ENCODE peak calls at places on chromosomes 1 and 21, in six cellular contexts. X is fibroblast of mammary gland, J is cardiac fibroblast, C is cardiac muscle cell, T is uterus, V is PC-3. I is an unnamed sample.

GRCh38 chr21:31752967-31753366 is 21.0 kb upstream of the SCAF4 start:
- DNase-seq in T (no peak), V (no peak), X (peak; percentile 33), C (no peak), J (no peak), I (no peak)

GRCh38 chr1:89198500-89199072 is at the start of gene GBP4:
- DNase-seq in J (peak; percentile 70), X (peak; percentile 11), C (peak; percentile 72), V (peak; percentile 20), T (peak; percentile 41), I (peak; percentile 73)

GRCh38 chr1:17732475-17732874 is 22.7 kb upstream of the ACTL8 start:
- DNase-seq in C (no peak), T (no peak), V (peak; percentile 42), J (no peak), X (peak; percentile 66), I (peak; percentile 24)

GRCh38 chr1:180566495-180566894 is 7.7 kb downstream of the OVAAL start:
- DNase-seq in X (no peak), J (no peak), C (no peak), T (no peak), V (no peak), I (no peak)

GRCh38 chr1:154758346-154758745 is 111.7 kb downstream of the KCNN3 start:
- DNase-seq in J (no peak), X (no peak), V (no peak), T (peak; percentile 8), C (no peak), I (no peak)

GRCh38 chr21:37868896-37869295 is 47.4 kb downstream of the KCNJ6 start:
- DNase-seq in V (peak; percentile 36), J (no peak), C (no peak), X (peak; percentile 59), T (no peak), I (no peak)

GRCh38 chr21:15121655-15122120 is 56.9 kb upstream of the NRIP1 start:
- DNase-seq in C (peak; percentile 60), T (no peak), J (peak; percentile 60), V (peak; percentile 62), X (peak; percentile 71), I (peak; percentile 80)

GRCh38 chr1:234957330-234958065 is 171.1 kb downstream of the TOMM20 start:
- DNase-seq in V (peak; percentile 86), J (peak; percentile 90), C (peak; percentile 84), X (peak; percentile 96), T (peak; percentile 60), I (peak; percentile 97)

GRCh38 chr1:4553761-4554160 is 100.6 kb upstream of the AJAP1 start:
- DNase-seq in C (no peak), X (no peak), V (no peak), J (no peak), T (no peak), I (no peak)

GRCh38 chr1:216221260-216221700 is 202.0 kb downstream of the USH2A start:
- DNase-seq in J (peak; percentile 78), T (no peak), C (peak; percentile 78), V (peak; percentile 96), X (peak; percentile 74), I (peak; percentile 87)

GRCh38 chr1:204341380-204341779 is 18.3 kb downstream of the PLEKHA6 start:
- DNase-seq in J (no peak), T (no peak), X (peak; percentile 46), V (no peak), C (peak; percentile 25), I (peak; percentile 67)

GRCh38 chr1:167509587-167509986 is 8.7 kb downstream of the CD247 start:
- DNase-seq in T (no peak), V (no peak), C (no peak), J (no peak), X (no peak), I (no peak)

GRCh38 chr1:89633103-89633744 is at the start of gene LRRC8C:
- DNase-seq in X (peak; percentile 42), T (peak; percentile 51), J (peak; percentile 63), V (peak; percentile 53), C (peak; percentile 66), I (peak; percentile 47)

GRCh38 chr21:37560385-37560784 is 193.8 kb downstream of the DYRK1A start:
- DNase-seq in C (no peak), V (no peak), T (no peak), J (no peak), X (no peak), I (no peak)

GRCh38 chr1:12617901-12618660 is at the start of gene DHRS3:
- DNase-seq in C (peak; percentile 94), X (peak; percentile 56), T (peak; percentile 86), J (peak; percentile 77), V (peak; percentile 89), I (peak; percentile 94)

GRCh38 chr1:114154146-114154962 is 685 bp upstream of the SYT6 start:
- DNase-seq in J (peak; percentile 18), C (peak; percentile 37), T (no peak), V (no peak), X (peak; percentile 18), I (peak; percentile 24)

GRCh38 chr1:71641903-71642302 is 561.1 kb upstream of the ZRANB2 start:
- DNase-seq in T (no peak), C (no peak), V (no peak), X (no peak), J (no peak), I (no peak)

GRCh38 chr21:26743524-26743923 is 101.7 kb downstream of the ADAMTS1 start:
- DNase-seq in J (no peak), T (no peak), X (no peak), C (no peak), V (no peak), I (no peak)

GRCh38 chr1:65793359-65793732 is 651 bp downstream of the PDE4B start:
- DNase-seq in J (no peak), T (no peak), C (no peak), X (no peak), V (no peak), I (no peak)

GRCh38 chr1:94707321-94708298 is 112.5 kb upstream of the SLC44A3 start:
- DNase-seq in X (peak; percentile 89), T (peak; percentile 76), J (peak; percentile 84), V (peak; percentile 33), C (peak; percentile 89), I (no peak)

GRCh38 chr1:160169553-160170399 is 18.4 kb downstream of the ATP1A4 start:
- DNase-seq in X (no peak), C (no peak), J (no peak), T (no peak), V (no peak), I (peak; percentile 74)

GRCh38 chr1:30330644-30331043 is 392.7 kb downstream of the MATN1 start:
- DNase-seq in J (no peak), C (no peak), T (no peak), X (no peak), V (no peak), I (no peak)

GRCh38 chr1:30328401-30329262 is 394.8 kb downstream of the MATN1 start:
- DNase-seq in X (no peak), V (no peak), J (no peak), T (no peak), C (no peak), I (no peak)

GRCh38 chr1:30329263-30329753 is 394.1 kb downstream of the MATN1 start:
- DNase-seq in T (no peak), C (no peak), X (no peak), V (no peak), J (no peak), I (no peak)

GRCh38 chr1:30331415-30332065 is 391.8 kb downstream of the MATN1 start:
- DNase-seq in J (no peak), V (no peak), X (no peak), T (no peak), C (no peak), I (no peak)

GRCh38 chr1:30329802-30330557 is 393.4 kb downstream of the MATN1 start:
- DNase-seq in V (no peak), X (no peak), C (no peak), T (no peak), J (no peak), I (no peak)
- TF ChIP-seq CTCF in V (no peak), X (no peak), C (no peak), T (no peak), J (no peak), I (no peak)

GRCh38 chr1:156704166-156704711 is 1.1 kb downstream of the CRABP2 start:
- DNase-seq in X (no peak), V (no peak), J (no peak), C (no peak), T (no peak), I (no peak)

GRCh38 chr1:156705321-156705917 is at the start of gene CRABP2:
- DNase-seq in J (no peak), V (peak; percentile 53), T (peak; percentile 51), X (peak; percentile 28), C (peak; percentile 53), I (peak; percentile 28)

GRCh38 chr1:156703336-156703735 is 2.0 kb downstream of the CRABP2 start:
- DNase-seq in T (no peak), V (no peak), J (no peak), X (no peak), C (no peak), I (no peak)

GRCh38 chr1:156704930-156705320 is 458 bp downstream of the CRABP2 start:
- DNase-seq in V (peak; percentile 93), T (peak; percentile 72), J (peak; percentile 64), X (peak; percentile 78), C (peak; percentile 67), I (peak; percentile 54)

DNA sequence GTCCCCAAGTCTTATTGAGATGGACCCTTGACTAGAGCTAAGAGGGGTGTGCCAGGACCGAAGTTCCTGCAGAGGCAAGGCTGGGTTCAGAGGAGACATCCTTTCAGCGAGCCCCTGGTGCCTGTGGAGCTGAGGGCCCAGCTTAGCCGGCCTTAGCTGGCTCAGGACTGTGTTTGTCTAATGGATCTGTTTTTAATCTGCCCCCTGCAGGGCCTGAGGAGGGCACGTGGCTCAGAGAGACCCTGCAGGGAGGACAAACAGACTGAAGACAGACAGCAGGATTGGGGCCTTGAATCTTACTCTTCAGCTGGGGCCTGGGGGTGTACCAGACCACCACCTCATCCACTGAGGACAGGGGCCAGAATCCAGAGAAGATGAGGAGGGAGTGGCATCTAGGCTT is 1.6 kb downstream of the CRABP2 start:
- DNase-seq in T (no peak), J (no peak), V (no peak), X (no peak), C (no peak), I (peak; percentile 69)
- H3K4me3 ChIP-seq in T (no peak overlapping the region), J (peak overlapping the region; percentile 5), V (peak overlapping the region; percentile 71), X (no peak overlapping the region), C (peak overlapping the region; percentile 77), I (peak overlapping the region; percentile 3)

DNA sequence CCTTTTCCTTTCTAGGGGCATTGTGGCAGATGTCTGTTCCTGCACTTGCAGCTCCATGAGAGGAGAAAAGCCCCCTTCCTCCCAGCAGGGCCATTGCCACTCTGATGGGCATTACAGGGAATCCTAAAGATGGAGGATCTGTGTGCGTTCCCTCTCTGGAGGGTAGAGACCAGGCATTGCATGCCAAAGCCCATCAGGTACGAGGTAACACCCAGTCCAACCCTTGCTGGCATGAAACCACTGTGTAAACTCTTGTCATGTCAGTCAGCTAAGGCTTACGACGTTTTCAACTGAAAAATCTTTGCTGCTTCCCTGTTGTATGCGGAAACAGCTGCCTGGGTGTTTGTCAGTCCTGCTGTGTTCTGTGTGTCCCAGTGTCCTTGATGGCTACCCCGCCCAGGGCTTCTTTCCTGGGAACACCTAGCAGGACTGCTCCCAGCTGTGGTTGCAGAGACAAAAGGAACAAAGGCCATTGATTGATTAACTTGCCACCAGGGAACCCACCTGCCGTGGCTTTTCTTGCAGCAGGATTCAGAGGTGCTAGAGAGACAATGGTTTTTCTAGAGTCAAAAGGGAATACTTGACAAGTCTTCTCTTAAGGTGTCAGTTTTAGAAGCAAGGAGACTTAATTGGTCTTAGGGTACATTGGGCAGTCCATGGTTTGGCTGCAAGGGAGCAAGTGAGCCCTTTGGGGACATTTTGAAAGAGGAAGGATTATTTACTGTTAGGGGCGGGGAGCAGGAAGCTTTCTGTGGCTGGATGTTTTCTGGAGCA is 24.6 kb downstream of the B3GALT5 start:
- DNase-seq in T (no peak), X (no peak), C (no peak), V (no peak), J (no peak), I (no peak)
- TF ChIP-seq CTCF in T (no peak), X (no peak), C (no peak), V (no peak), J (no peak), I (no peak)

GRCh38 chr21:45076245-45076661 is 1.9 kb downstream of the ADARB1 start:
- DNase-seq in C (no peak), J (peak; percentile 22), T (no peak), X (no peak), V (peak; percentile 28), I (peak; percentile 45)
- H3K4me3 ChIP-seq in C (no peak overlapping the region), J (peak overlapping the region; percentile 21), T (no peak overlapping the region), X (no peak overlapping the region), V (peak overlapping the region; percentile 88), I (peak overlapping the region; percentile 85)